ENCODE peak calls at places on chromosome 11, in ten cellular contexts. Z, Q, T, B, M, V, X, E, J and D are unnamed samples.

GRCh38 chr11:34443136-34443535 is 4.4 kb downstream of the CAT start:
- DNase-seq in E (no peak), X (no peak), J (no peak), Z (no peak), Q (no peak), V (no peak), B (no peak), M (no peak), T (no peak), D (no peak)

GRCh38 chr11:44596541-44597276 is 31.2 kb downstream of the CD82 start:
- DNase-seq in Q (no peak), E (no peak), M (no peak), X (no peak), T (peak), Z (peak), J (peak), V (no peak), B (no peak), D (no peak)

GRCh38 chr11:65418681-65419459 is 3.7 kb upstream of the NEAT1 start:
- DNase-seq in Q (peak), Z (peak), X (no peak), V (peak), B (peak), J (peak), T (peak), E (peak), M (peak), D (peak)

GRCh38 chr11:14969922-14970323 is 2.2 kb downstream of the CALCA start:
- DNase-seq in Z (no peak), T (no peak), M (peak), J (no peak), V (peak), X (no peak), Q (no peak), B (peak), E (no peak), D (no peak)

GRCh38 chr11:113675003-113675471 is 31.1 kb downstream of the TMPRSS5 start:
- DNase-seq in J (no peak), V (no peak), Z (no peak), B (no peak), X (peak), E (no peak), M (no peak), Q (peak), T (no peak), D (peak)

GRCh38 chr11:539971-540481 is 2.7 kb downstream of the LRRC56 start:
- DNase-seq in X (no peak), Q (no peak), Z (peak), E (no peak), V (no peak), J (no peak), M (no peak), T (no peak), B (no peak), D (no peak)

GRCh38 chr11:833114-833791 is 501 bp downstream of the CD151 start:
- DNase-seq in B (no peak), M (peak), X (no peak), Z (no peak), V (peak), J (no peak), T (no peak), E (no peak), Q (no peak), D (no peak)

GRCh38 chr11:45141171-45141570 is 5.3 kb upstream of the PRDM11 start:
- DNase-seq in M (no peak), J (no peak), V (no peak), T (no peak), Q (no peak), X (no peak), Z (no peak), E (no peak), B (no peak), D (no peak)

GRCh38 chr11:95536049-95536448 is 253.5 kb downstream of the FAM76B start:
- DNase-seq in V (no peak), J (no peak), E (no peak), Q (no peak), X (no peak), Z (no peak), T (no peak), B (no peak), M (no peak), D (no peak)

GRCh38 chr11:65053826-65054503 is 4.4 kb downstream of the NAALADL1 start:
- DNase-seq in Q (no peak), X (no peak), M (no peak), J (peak), T (no peak), B (no peak), Z (no peak), E (no peak), V (no peak), D (no peak)

GRCh38 chr11:10381730-10382129 is 73.3 kb upstream of the AMPD3 start:
- DNase-seq in B (no peak), Q (no peak), M (no peak), X (no peak), T (no peak), Z (no peak), E (no peak), V (no peak), J (no peak), D (no peak)

GRCh38 chr11:34344410-34345011 is 13.3 kb downstream of the ABTB2 start:
- DNase-seq in M (no peak), Q (no peak), X (no peak), Z (no peak), J (no peak), B (no peak), T (no peak), E (no peak), V (no peak), D (no peak)

GRCh38 chr11:6667733-6668374 is 12.2 kb upstream of the DCHS1 start:
- DNase-seq in Q (no peak), V (no peak), Z (no peak), J (no peak), T (no peak), X (no peak), E (no peak), M (peak), B (no peak), D (peak)

GRCh38 chr11:117934526-117935307 is 5.5 kb upstream of the TMPRSS13 start:
- DNase-seq in M (no peak), Q (peak), T (no peak), Z (no peak), X (no peak), B (peak), J (no peak), V (no peak), E (no peak), D (no peak)

GRCh38 chr11:10975287-10975721 is 117.5 kb upstream of the ZBED5 start:
- DNase-seq in V (no peak), B (no peak), T (no peak), Z (no peak), E (peak), Q (no peak), X (no peak), M (peak), J (no peak), D (no peak)

GRCh38 chr11:14702760-14703159 is 59.2 kb downstream of the PDE3B start:
- DNase-seq in T (no peak), J (no peak), M (no peak), E (no peak), X (no peak), V (no peak), Z (no peak), Q (no peak), B (no peak), D (no peak)

GRCh38 chr11:119783466-119784400 is 54.7 kb upstream of the NECTIN1 start:
- DNase-seq in J (no peak), M (no peak), Z (no peak), T (no peak), E (no peak), B (peak), X (no peak), V (no peak), Q (no peak), D (no peak)

GRCh38 chr11:35208795-35209194 is 69.8 kb downstream of the CD44 start:
- DNase-seq in Z (no peak), T (no peak), B (no peak), V (no peak), E (no peak), X (no peak), M (no peak), J (no peak), Q (no peak), D (no peak)

GRCh38 chr11:119323532-119324033 is 6.7 kb upstream of the MCAM start:
- DNase-seq in X (no peak), J (peak), T (peak), Z (peak), Q (peak), B (no peak), V (peak), E (peak), M (peak), D (peak)

GRCh38 chr11:2415171-2415570 is 14.6 kb downstream of the TSSC4 start:
- DNase-seq in Q (no peak), J (no peak), X (no peak), V (no peak), Z (no peak), M (no peak), E (no peak), B (no peak), T (no peak), D (no peak)

GRCh38 chr11:124644426-124645280 is 22.0 kb downstream of the TBRG1 start:
- DNase-seq in E (peak), J (no peak), T (no peak), B (no peak), Z (peak), Q (peak), M (peak), X (no peak), V (peak), D (peak)

GRCh38 chr11:120647681-120648080 is 136.1 kb downstream of the GRIK4 start:
- DNase-seq in X (no peak), M (no peak), E (no peak), B (no peak), Z (no peak), T (no peak), J (no peak), Q (no peak), V (no peak), D (no peak)

GRCh38 chr11:62556872-62557631 is 10.4 kb upstream of the AHNAK start:
- DNase-seq in Z (no peak), Q (no peak), T (no peak), B (no peak), E (no peak), J (peak), V (no peak), X (no peak), M (no peak), D (no peak)

GRCh38 chr11:64037027-64037633 is 1.4 kb downstream of the FLRT1 start:
- DNase-seq in Q (no peak), E (no peak), B (no peak), X (no peak), T (no peak), Z (no peak), M (no peak), J (no peak), V (no peak), D (no peak)